ENCODE peak calls at places on chromosomes 6 and 20, in four cellular contexts. I is mesothelial cell of epicardium, R is bronchial epithelial cell, E is RCC 7860. G is an unnamed sample.

GRCh38 chr6:126199482-126199881 is 140.4 kb upstream of the CENPW start:
- DNase-seq in I (no peak), R (no peak), E (no peak), G (no peak)

GRCh38 chr20:54431545-54431944 is 43.8 kb upstream of the DOK5 start:
- DNase-seq in E (no peak), R (no peak), I (no peak), G (peak)

GRCh38 chr6:127117979-127118504 is 429 bp upstream of the RSPO3 start:
- DNase-seq in R (no peak), I (peak), E (no peak), G (no peak)

GRCh38 chr6:15974817-15975216 is 154.1 kb upstream of the MYLIP start:
- DNase-seq in R (no peak), I (no peak), E (no peak), G (no peak)

GRCh38 chr6:45500924-45501816 is 123.4 kb upstream of the SUPT3H start:
- DNase-seq in I (no peak), E (no peak), R (no peak), G (peak)

GRCh38 chr6:6694825-6695710 is 106.5 kb downstream of the LY86 start:
- DNase-seq in R (peak), I (no peak), E (no peak), G (peak)

GRCh38 chr6:75115501-75115900 is 90.4 kb downstream of the COL12A1 start:
- DNase-seq in E (no peak), R (no peak), I (no peak), G (no peak)

GRCh38 chr6:122657601-122658000 is 47.4 kb downstream of the PKIB start:
- DNase-seq in I (no peak), R (no peak), E (no peak), G (no peak)

GRCh38 chr20:23335521-23335920 is 15.1 kb upstream of the NXT1 start:
- DNase-seq in I (no peak), E (no peak), R (no peak), G (no peak)

GRCh38 chr6:143675327-143675900 is 2.4 kb upstream of the PHACTR2 start:
- DNase-seq in E (no peak), I (no peak), R (no peak), G (no peak)

GRCh38 chr6:3209114-3210023 is 18.1 kb downstream of the TUBB2B start:
- DNase-seq in I (no peak), E (peak), R (peak), G (no peak)

GRCh38 chr6:147922764-147923163 is 414.3 kb downstream of the SAMD5 start:
- DNase-seq in I (no peak), E (no peak), R (no peak), G (no peak)

GRCh38 chr6:31569861-31570536 is 2.1 kb upstream of the LTA start:
- DNase-seq in E (no peak), R (no peak), I (no peak), G (no peak)

GRCh38 chr6:140253096-140253495 is 878.6 kb upstream of the CITED2 start:
- DNase-seq in E (no peak), R (peak), I (no peak), G (no peak)

GRCh38 chr6:9316831-9317230 is 881.5 kb upstream of the SLC35B3 start:
- DNase-seq in R (no peak), I (no peak), E (no peak), G (no peak)

GRCh38 chr6:132058975-132059374 is 107.8 kb upstream of the CCN2 start:
- DNase-seq in R (no peak), I (no peak), E (no peak), G (no peak)

GRCh38 chr6:149925253-149925973 is 2.5 kb upstream of the RAET1G start:
- DNase-seq in E (no peak), I (peak), R (no peak), G (no peak)

GRCh38 chr6:166959906-166960608 is 3.7 kb upstream of the RNASET2 start:
- DNase-seq in E (peak), R (no peak), I (no peak), G (no peak)

GRCh38 chr6:100663219-100663863 is 198.6 kb upstream of the SIM1 start:
- DNase-seq in R (peak), E (peak), I (no peak), G (no peak)

GRCh38 chr20:1824834-1825233 is 70.4 kb upstream of the SIRPA start:
- DNase-seq in R (no peak), I (no peak), E (no peak), G (no peak)

GRCh38 chr6:6918216-6918983 is 189.4 kb upstream of the RREB1 start:
- DNase-seq in E (peak), I (no peak), R (peak), G (peak)

GRCh38 chr6:42017021-42017643 is 33.2 kb upstream of the TAF8 start:
- DNase-seq in E (peak), I (no peak), R (peak), G (no peak)

GRCh38 chr20:57619053-57619831 is 984 bp downstream of the ZBP1 start:
- DNase-seq in R (no peak), E (no peak), I (no peak), G (no peak)

GRCh38 chr6:170096803-170097504 is 193.9 kb downstream of the DLL1 start:
- DNase-seq in I (peak), R (no peak), E (no peak), G (no peak)

GRCh38 chr6:34515473-34516387 is 40.4 kb downstream of the SPDEF start:
- DNase-seq in R (no peak), E (no peak), I (no peak), G (no peak)

GRCh38 chr20:49281059-49281912 is 3.4 kb upstream of the ZNFX1 start:
- DNase-seq in I (no peak), R (peak), E (peak), G (no peak)

GRCh38 chr6:95230071-95230740 is 347.1 kb upstream of the MANEA start:
- DNase-seq in E (no peak), R (no peak), I (no peak), G (peak)

GRCh38 chr6:18595774-18596528 is 208.8 kb downstream of the RNF144B start:
- DNase-seq in E (peak), R (peak), I (peak), G (peak)

GRCh38 chr6:110140650-110141049 is 38.8 kb downstream of the WASF1 start:
- DNase-seq in R (peak), E (peak), I (no peak), G (no peak)

GRCh38 chr6:35473075-35473848 is 5.1 kb downstream of the RPL10A start:
- DNase-seq in E (peak), I (no peak), R (no peak), G (no peak)

GRCh38 chr20:409697-410559 is 1.8 kb downstream of the RBCK1 start:
- DNase-seq in I (no peak), E (no peak), R (no peak), G (no peak)

GRCh38 chr6:40848038-40848437 is 191.0 kb downstream of the UNC5CL start:
- DNase-seq in I (no peak), E (no peak), R (peak), G (no peak)

GRCh38 chr6:166664135-166664534 is 37.1 kb upstream of the RPS6KA2 start:
- DNase-seq in E (no peak), R (no peak), I (no peak), G (no peak)

GRCh38 chr6:13813621-13814175 is 659 bp downstream of the MCUR1 start:
- DNase-seq in E (peak), I (peak), R (peak), G (peak)

GRCh38 chr20:62165762-62166399 is 16.9 kb upstream of the MTG2 start:
- DNase-seq in E (no peak), I (no peak), R (no peak), G (no peak)

GRCh38 chr6:11918739-11919605 is 93.1 kb upstream of the HIVEP1 start:
- DNase-seq in I (no peak), E (no peak), R (no peak), G (peak)

GRCh38 chr20:19815553-19815991 is 57.5 kb downstream of the RIN2 start:
- DNase-seq in E (peak), I (no peak), R (peak), G (no peak)

GRCh38 chr20:21714297-21715192 is 9.1 kb downstream of the PAX1 start:
- DNase-seq in E (no peak), R (no peak), I (no peak), G (no peak)

GRCh38 chr20:43538855-43539700 is 19.7 kb upstream of the SGK2 start:
- DNase-seq in R (no peak), I (no peak), E (no peak), G (no peak)